ENCODE peak calls at places on chromosomes 4 and X, in five cellular contexts. One of them, this sample, is unnamed.

GRCh38 chrX:140712413-140713173 is 3.0 kb downstream of the LINC00632 start:
- DNase-seq in heart left ventricle: peak
- DNase-seq in tibial nerve: peak
- DNase-seq in right lobe of liver: peak
- DNase-seq in HFF-Myc: peak
- DNase-seq in this sample: peak

GRCh38 chr4:139922625-139923024 is 231.4 kb downstream of the MAML3 start:
- DNase-seq in HFF-Myc: no peak
- DNase-seq in tibial nerve: no peak
- DNase-seq in heart left ventricle: no peak
- DNase-seq in right lobe of liver: no peak
- DNase-seq in this sample: no peak

GRCh38 chr4:135277980-135278315 is 1076.4 kb upstream of the PABPC4L start:
- DNase-seq in tibial nerve: no peak
- DNase-seq in HFF-Myc: no peak
- DNase-seq in heart left ventricle: no peak
- DNase-seq in right lobe of liver: no peak
- DNase-seq in this sample: peak

GRCh38 chr4:42512226-42512625 is 114.9 kb downstream of the SHISA3 start:
- DNase-seq in right lobe of liver: no peak
- DNase-seq in tibial nerve: no peak
- DNase-seq in HFF-Myc: no peak
- DNase-seq in heart left ventricle: no peak
- DNase-seq in this sample: no peak

GRCh38 chr4:61210186-61210939 is 10.2 kb downstream of the ADGRL3 start:
- DNase-seq in HFF-Myc: no peak
- DNase-seq in tibial nerve: no peak
- DNase-seq in right lobe of liver: no peak
- DNase-seq in heart left ventricle: no peak
- DNase-seq in this sample: no peak

GRCh38 chr4:165192956-165193355 is 14.4 kb upstream of the KLHL2 start:
- DNase-seq in right lobe of liver: peak
- DNase-seq in HFF-Myc: no peak
- DNase-seq in tibial nerve: no peak
- DNase-seq in heart left ventricle: no peak
- DNase-seq in this sample: no peak

GRCh38 chr4:48462363-48462762 is 20.8 kb upstream of the SLC10A4 start:
- DNase-seq in heart left ventricle: no peak
- DNase-seq in right lobe of liver: no peak
- DNase-seq in tibial nerve: no peak
- DNase-seq in HFF-Myc: peak
- DNase-seq in this sample: no peak

GRCh38 chr4:42280327-42281095 is 116.8 kb upstream of the SHISA3 start:
- DNase-seq in tibial nerve: no peak
- DNase-seq in heart left ventricle: no peak
- DNase-seq in right lobe of liver: no peak
- DNase-seq in HFF-Myc: no peak
- DNase-seq in this sample: peak

GRCh38 chr4:83217721-83218522 is 66.7 kb downstream of the COQ2 start:
- DNase-seq in tibial nerve: no peak
- DNase-seq in heart left ventricle: no peak
- DNase-seq in right lobe of liver: no peak
- DNase-seq in HFF-Myc: no peak
- DNase-seq in this sample: no peak

GRCh38 chr4:88672987-88673386 is 24.6 kb downstream of the NAP1L5 start:
- DNase-seq in heart left ventricle: no peak
- DNase-seq in right lobe of liver: no peak
- DNase-seq in tibial nerve: no peak
- DNase-seq in HFF-Myc: no peak
- DNase-seq in this sample: peak

GRCh38 chrX:154809939-154810665 is 4.8 kb upstream of the MPP1 start:
- DNase-seq in tibial nerve: no peak
- DNase-seq in right lobe of liver: no peak
- DNase-seq in HFF-Myc: no peak
- DNase-seq in heart left ventricle: no peak
- DNase-seq in this sample: peak

GRCh38 chr4:16757080-16757521 is 141.3 kb downstream of the LDB2 start:
- DNase-seq in heart left ventricle: no peak
- DNase-seq in tibial nerve: no peak
- DNase-seq in right lobe of liver: no peak
- DNase-seq in HFF-Myc: no peak
- DNase-seq in this sample: peak

GRCh38 chr4:180091710-180092109 is 2151.5 kb upstream of the TENM3 start:
- DNase-seq in HFF-Myc: no peak
- DNase-seq in heart left ventricle: no peak
- DNase-seq in tibial nerve: no peak
- DNase-seq in right lobe of liver: no peak
- DNase-seq in this sample: no peak

GRCh38 chr4:87118826-87119225 is 101.6 kb downstream of the KLHL8 start:
- DNase-seq in heart left ventricle: no peak
- DNase-seq in HFF-Myc: peak
- DNase-seq in tibial nerve: no peak
- DNase-seq in right lobe of liver: no peak
- DNase-seq in this sample: peak

GRCh38 chrX:68894513-68895338 is 65.9 kb downstream of the EFNB1 start:
- DNase-seq in heart left ventricle: peak
- DNase-seq in right lobe of liver: no peak
- DNase-seq in HFF-Myc: no peak
- DNase-seq in tibial nerve: peak
- DNase-seq in this sample: peak

GRCh38 chr4:128410037-128410436 is 122.4 kb upstream of the PGRMC2 start:
- DNase-seq in heart left ventricle: no peak
- DNase-seq in right lobe of liver: no peak
- DNase-seq in tibial nerve: no peak
- DNase-seq in HFF-Myc: no peak
- DNase-seq in this sample: no peak

GRCh38 chrX:49761481-49761880 is 65.7 kb upstream of the PAGE1 start:
- DNase-seq in HFF-Myc: no peak
- DNase-seq in tibial nerve: no peak
- DNase-seq in right lobe of liver: no peak
- DNase-seq in heart left ventricle: no peak
- DNase-seq in this sample: peak

DNA sequence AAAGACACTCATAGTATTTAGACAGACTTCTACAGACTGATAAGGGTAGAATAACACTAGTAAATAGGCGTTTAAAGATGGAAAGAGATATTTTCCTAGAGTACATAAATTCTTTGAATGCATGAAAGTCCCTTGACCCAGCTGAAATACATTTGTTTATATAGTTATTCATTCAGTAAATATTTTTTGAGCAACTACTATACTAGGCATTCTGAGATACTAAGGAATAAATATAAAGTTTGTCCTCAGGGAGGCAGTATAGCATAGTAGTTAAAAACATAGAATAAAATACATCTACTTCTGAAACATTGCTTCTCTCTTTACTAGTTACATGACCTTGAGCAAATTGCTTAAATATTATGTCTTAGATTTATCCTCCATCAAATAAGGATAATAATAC is 27.4 kb downstream of the HMGN5 start:
- DNase-seq in heart left ventricle: no peak
- DNase-seq in right lobe of liver: no peak
- DNase-seq in HFF-Myc: no peak
- DNase-seq in tibial nerve: no peak
- DNase-seq in this sample: peak
- H3K4me3 ChIP-seq in heart left ventricle: no peak
- H3K4me3 ChIP-seq in right lobe of liver: no peak
- H3K4me3 ChIP-seq in HFF-Myc: no peak
- H3K4me3 ChIP-seq in tibial nerve: no peak
- H3K4me3 ChIP-seq in this sample: no peak

GRCh38 chrX:29965634-29966033 is 249.7 kb upstream of the MAGEB2 start:
- DNase-seq in tibial nerve: no peak
- DNase-seq in HFF-Myc: no peak
- DNase-seq in right lobe of liver: no peak
- DNase-seq in heart left ventricle: no peak
- DNase-seq in this sample: no peak
- H3K4me3 ChIP-seq in tibial nerve: no peak
- H3K4me3 ChIP-seq in HFF-Myc: no peak
- H3K4me3 ChIP-seq in right lobe of liver: no peak
- H3K4me3 ChIP-seq in heart left ventricle: no peak
- H3K4me3 ChIP-seq in this sample: no peak

GRCh38 chr4:118270492-118270891 is 82.3 kb downstream of the PRSS12 start:
- DNase-seq in tibial nerve: no peak
- DNase-seq in right lobe of liver: no peak
- DNase-seq in heart left ventricle: no peak
- DNase-seq in HFF-Myc: no peak
- DNase-seq in this sample: peak

GRCh38 chr4:118264096-118264495 is 88.7 kb downstream of the PRSS12 start:
- DNase-seq in heart left ventricle: no peak
- DNase-seq in HFF-Myc: no peak
- DNase-seq in tibial nerve: no peak
- DNase-seq in right lobe of liver: no peak
- DNase-seq in this sample: no peak

GRCh38 chr4:118268780-118269179 is 84.0 kb downstream of the PRSS12 start:
- DNase-seq in tibial nerve: no peak
- DNase-seq in right lobe of liver: no peak
- DNase-seq in heart left ventricle: no peak
- DNase-seq in HFF-Myc: no peak
- DNase-seq in this sample: no peak

GRCh38 chr4:118265312-118266144 is 87.3 kb downstream of the PRSS12 start:
- DNase-seq in tibial nerve: no peak
- DNase-seq in HFF-Myc: no peak
- DNase-seq in heart left ventricle: no peak
- DNase-seq in right lobe of liver: peak
- DNase-seq in this sample: no peak
- H3K4me3 ChIP-seq in tibial nerve: peak
- H3K4me3 ChIP-seq in HFF-Myc: no peak
- H3K4me3 ChIP-seq in heart left ventricle: peak
- H3K4me3 ChIP-seq in right lobe of liver: peak
- H3K4me3 ChIP-seq in this sample: peak

GRCh38 chr4:24701683-24702082 is 93.7 kb upstream of the SOD3 start:
- DNase-seq in heart left ventricle: no peak
- DNase-seq in tibial nerve: no peak
- DNase-seq in right lobe of liver: no peak
- DNase-seq in HFF-Myc: no peak
- DNase-seq in this sample: no peak

GRCh38 chr4:24702266-24702665 is 93.1 kb upstream of the SOD3 start:
- DNase-seq in HFF-Myc: no peak
- DNase-seq in tibial nerve: no peak
- DNase-seq in right lobe of liver: no peak
- DNase-seq in heart left ventricle: no peak
- DNase-seq in this sample: no peak

GRCh38 chr4:24704152-24704551 is 91.2 kb upstream of the SOD3 start:
- DNase-seq in right lobe of liver: no peak
- DNase-seq in heart left ventricle: no peak
- DNase-seq in HFF-Myc: no peak
- DNase-seq in tibial nerve: no peak
- DNase-seq in this sample: no peak

GRCh38 chr4:24703298-24703697 is 92.1 kb upstream of the SOD3 start:
- DNase-seq in tibial nerve: no peak
- DNase-seq in right lobe of liver: no peak
- DNase-seq in HFF-Myc: no peak
- DNase-seq in heart left ventricle: no peak
- DNase-seq in this sample: no peak

GRCh38 chr4:24705016-24705753 is 90.2 kb upstream of the SOD3 start:
- DNase-seq in heart left ventricle: no peak
- DNase-seq in right lobe of liver: no peak
- DNase-seq in HFF-Myc: no peak
- DNase-seq in tibial nerve: no peak
- DNase-seq in this sample: no peak
- H3K4me3 ChIP-seq in heart left ventricle: no peak
- H3K4me3 ChIP-seq in right lobe of liver: no peak
- H3K4me3 ChIP-seq in HFF-Myc: no peak
- H3K4me3 ChIP-seq in tibial nerve: no peak
- H3K4me3 ChIP-seq in this sample: no peak

GRCh38 chrX:39513836-39514235 is 583.9 kb downstream of the BCOR start:
- DNase-seq in right lobe of liver: no peak
- DNase-seq in HFF-Myc: no peak
- DNase-seq in heart left ventricle: no peak
- DNase-seq in tibial nerve: no peak
- DNase-seq in this sample: peak

GRCh38 chrX:39519213-39519544 is 578.6 kb downstream of the BCOR start:
- DNase-seq in right lobe of liver: no peak
- DNase-seq in tibial nerve: no peak
- DNase-seq in heart left ventricle: peak
- DNase-seq in HFF-Myc: no peak
- DNase-seq in this sample: no peak

GRCh38 chrX:39519566-39520301 is 578.0 kb downstream of the BCOR start:
- DNase-seq in right lobe of liver: no peak
- DNase-seq in HFF-Myc: no peak
- DNase-seq in heart left ventricle: peak
- DNase-seq in tibial nerve: no peak
- DNase-seq in this sample: no peak

GRCh38 chrX:39516399-39516798 is 581.4 kb downstream of the BCOR start:
- DNase-seq in tibial nerve: no peak
- DNase-seq in HFF-Myc: no peak
- DNase-seq in right lobe of liver: no peak
- DNase-seq in heart left ventricle: no peak
- DNase-seq in this sample: no peak

GRCh38 chrX:39518451-39519212 is 579.1 kb downstream of the BCOR start:
- DNase-seq in heart left ventricle: peak
- DNase-seq in HFF-Myc: no peak
- DNase-seq in tibial nerve: no peak
- DNase-seq in right lobe of liver: no peak
- DNase-seq in this sample: no peak
- H3K4me3 ChIP-seq in heart left ventricle: no peak
- H3K4me3 ChIP-seq in HFF-Myc: no peak
- H3K4me3 ChIP-seq in tibial nerve: no peak
- H3K4me3 ChIP-seq in right lobe of liver: no peak
- H3K4me3 ChIP-seq in this sample: no peak